ENCODE peak calls at places on chromosomes 6 and 20, in eight cellular contexts. R, F, Z, P, O, C, B and U are unnamed samples. For H3K36me3 and H3K27me3, the result is how much of the 10 kb centered on the place peaks cover.

GRCh38 chr6:115969207-115969929 is 91.3 kb downstream of the FRK start:
- DNase-seq in R (no peak), Z (peak), O (no peak), C (no peak), F (no peak), P (no peak), B (no peak), U (peak)

GRCh38 chr6:114569643-114570042 is 226.8 kb upstream of the HS3ST5 start:
- DNase-seq in B (no peak), O (no peak), Z (no peak), C (no peak), R (no peak), F (no peak), P (no peak), U (no peak)

GRCh38 chr6:71886184-71887005 is at the start of gene RIMS1:
- DNase-seq in R (no peak), F (no peak), B (peak), P (peak), O (no peak), C (no peak), Z (peak), U (peak)

GRCh38 chr6:100663219-100663863 is 198.6 kb upstream of the SIM1 start:
- DNase-seq in C (no peak), F (peak), P (no peak), B (no peak), O (no peak), Z (no peak), R (no peak), U (peak)

GRCh38 chr20:45463113-45463512 is 6.4 kb upstream of the WFDC2 start:
- DNase-seq in B (no peak), O (no peak), P (no peak), C (no peak), R (no peak), Z (no peak), F (no peak), U (no peak)

GRCh38 chr20:43188861-43189613 is 669 bp downstream of the PTPRT start:
- DNase-seq in R (no peak), O (no peak), B (no peak), P (no peak), F (no peak), C (no peak), Z (peak), U (no peak)

GRCh38 chr6:108518714-108519576 is 41.8 kb upstream of the FOXO3 start:
- DNase-seq in R (no peak), P (peak), F (peak), B (no peak), C (no peak), O (no peak), Z (no peak), U (peak)

GRCh38 chr20:2224246-2224645 is 71.6 kb upstream of the TGM3 start:
- DNase-seq in C (no peak), P (no peak), O (no peak), R (no peak), F (no peak), Z (no peak), B (no peak), U (no peak)

GRCh38 chr6:107652526-107653182 is 162.7 kb downstream of the SOBP start:
- DNase-seq in F (peak), P (peak), Z (no peak), R (no peak), C (no peak), B (no peak), O (no peak), U (no peak)

GRCh38 chr6:143215363-143215762 is 154.7 kb downstream of the AIG1 start:
- DNase-seq in R (no peak), P (no peak), O (no peak), F (no peak), B (no peak), Z (no peak), C (no peak), U (no peak)

GRCh38 chr6:50816115-50816675 is 2.5 kb upstream of the TFAP2B start:
- DNase-seq in C (peak), B (peak), Z (peak), P (peak), F (peak), O (no peak), R (peak), U (peak)

GRCh38 chr6:136920216-136920857 is 1.8 kb upstream of the SLC35D3 start:
- DNase-seq in C (no peak), F (no peak), Z (no peak), P (no peak), B (no peak), R (no peak), O (no peak), U (no peak)

GRCh38 chr6:133083248-133083967 is 157.7 kb upstream of the EYA4 start:
- DNase-seq in F (no peak), O (no peak), P (peak), Z (no peak), B (no peak), R (no peak), C (no peak), U (no peak)

GRCh38 chr6:31791324-31792089 is 4.0 kb downstream of the VARS1 start:
- DNase-seq in P (no peak), B (no peak), O (no peak), R (no peak), Z (peak), F (no peak), C (no peak), U (peak)

GRCh38 chr6:45801471-45802289 is 214.0 kb downstream of the CLIC5 start:
- DNase-seq in R (no peak), F (no peak), B (no peak), O (no peak), P (no peak), Z (no peak), C (no peak), U (no peak)

GRCh38 chr6:33433560-33434191 is 13.8 kb downstream of the SYNGAP1 start:
- DNase-seq in O (no peak), F (no peak), B (no peak), R (no peak), C (no peak), P (no peak), Z (no peak), U (no peak)

GRCh38 chr6:107712523-107713213 is 111.4 kb downstream of the SCML4 start:
- DNase-seq in F (peak), C (no peak), Z (no peak), R (no peak), P (peak), B (no peak), O (no peak), U (peak)

GRCh38 chr6:114055758-114056157 is 84.8 kb upstream of the HDAC2 start:
- DNase-seq in R (no peak), Z (no peak), P (no peak), B (no peak), F (no peak), O (no peak), C (no peak), U (no peak)

GRCh38 chr20:5919634-5920544 is 30.4 kb downstream of the TRMT6 start:
- DNase-seq in F (peak), Z (no peak), R (no peak), B (no peak), P (no peak), C (no peak), O (no peak), U (peak)

GRCh38 chr6:7821426-7821825 is 89.2 kb downstream of the TXNDC5 start:
- DNase-seq in R (no peak), Z (no peak), B (no peak), O (no peak), F (no peak), C (peak), P (no peak), U (peak)

GRCh38 chr6:45305546-45305945 is 22.6 kb upstream of the RUNX2 start:
- DNase-seq in F (peak), R (no peak), P (no peak), Z (no peak), C (no peak), B (no peak), O (no peak), U (no peak)

GRCh38 chr6:16793828-16794412 is 32.7 kb upstream of the ATXN1 start:
- DNase-seq in R (no peak), P (no peak), B (no peak), O (no peak), C (no peak), F (no peak), Z (no peak), U (no peak)
- TF ChIP-seq CTCF in R (peak), P (no peak), B (no peak), O (no peak), C (no peak), F (no peak), Z (no peak), U (no peak)

GRCh38 chr6:37367557-37367956 is 13.8 kb downstream of the RNF8 start:
- DNase-seq in F (no peak), C (no peak), Z (no peak), O (no peak), B (no peak), P (no peak), R (no peak), U (no peak)
- H3K36me3 ChIP-seq in F (under half), C (under half), Z (half or more), O (half or more), B (under half), P (under half), R (under half), U (under half)

GRCh38 chr20:17531537-17532025 is 402 bp upstream of the BFSP1 start:
- DNase-seq in F (no peak), O (no peak), Z (no peak), P (no peak), C (no peak), R (no peak), B (no peak), U (no peak)
- H3K27me3 ChIP-seq in F (under half), O (under half), Z (under half), P (under half), C (under half), R (under half), B (under half), U (under half)

DNA sequence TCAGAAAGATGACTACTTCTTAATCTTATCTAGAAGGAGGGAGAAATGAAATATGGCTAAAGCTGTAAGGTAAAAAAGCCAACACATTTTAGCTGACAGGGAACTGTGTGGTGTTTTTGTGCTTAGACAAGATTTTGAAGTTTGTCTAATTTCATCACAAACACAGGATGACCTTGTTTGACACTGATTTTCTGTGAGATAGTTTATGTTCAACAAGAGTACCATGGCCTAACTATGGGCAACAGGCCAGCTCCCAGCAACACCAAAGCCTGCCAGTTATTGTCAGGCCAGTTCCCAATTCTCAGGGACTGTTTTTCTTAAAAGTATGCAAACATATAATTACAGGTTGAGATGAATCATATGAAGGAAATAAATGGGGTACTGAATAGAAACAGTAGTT is 5.5 kb upstream of the ABCF1 start:
- DNase-seq in O (no peak), Z (no peak), P (no peak), F (no peak), C (no peak), B (no peak), R (no peak), U (no peak)
- TF ChIP-seq CTCF in O (no peak), Z (no peak), P (no peak), F (no peak), C (no peak), B (no peak), R (no peak), U (no peak)

GRCh38 chr20:1150218-1150617 is 31.8 kb downstream of the PSMF1 start:
- DNase-seq in R (no peak), O (no peak), B (no peak), C (no peak), F (peak), Z (no peak), P (no peak), U (no peak)
- H3K36me3 ChIP-seq in R (under half), O (half or more), B (half or more), C (under half), F (under half), Z (under half), P (under half), U (under half)

DNA sequence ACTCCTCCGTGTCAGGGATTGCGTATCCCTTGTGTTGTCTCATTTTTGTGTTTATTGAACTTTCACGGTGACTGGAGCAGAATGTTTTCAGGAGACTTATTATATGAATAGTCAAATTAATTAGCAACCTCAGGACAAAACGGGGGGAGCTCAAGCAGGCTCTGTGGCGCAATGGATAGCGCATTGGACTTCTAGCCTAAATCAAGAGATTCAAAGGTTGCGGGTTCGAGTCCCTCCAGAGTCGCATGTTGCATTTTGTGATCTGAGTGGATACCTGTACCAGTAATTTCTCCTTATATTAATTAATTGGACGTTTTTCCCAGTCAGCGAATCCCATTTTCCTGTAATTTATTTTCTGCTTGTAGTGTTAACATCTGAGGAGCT is 89.1 kb upstream of the ZNF184 start:
- DNase-seq in R (no peak), C (no peak), B (no peak), F (peak), Z (no peak), P (no peak), O (no peak), U (peak)
- H3K27me3 ChIP-seq in R (under half), C (half or more), B (half or more), F (under half), Z (half or more), P (under half), O (under half), U (under half)

GRCh38 chr6:25435397-25435985 is 156.3 kb downstream of the CARMIL1 start:
- DNase-seq in R (no peak), B (no peak), Z (no peak), P (no peak), F (no peak), C (no peak), O (no peak), U (no peak)
- TF ChIP-seq CTCF in R (no peak), B (no peak), Z (no peak), P (no peak), F (no peak), C (no peak), O (no peak), U (no peak)

GRCh38 chr20:51598581-51598980 is 56.1 kb upstream of the NFATC2 start:
- DNase-seq in P (no peak), R (no peak), B (no peak), Z (no peak), O (no peak), F (no peak), C (no peak), U (no peak)

GRCh38 chr20:51597389-51598231 is 55.1 kb upstream of the NFATC2 start:
- DNase-seq in F (no peak), P (no peak), C (no peak), B (no peak), Z (no peak), R (no peak), O (no peak), U (no peak)

GRCh38 chr20:51602131-51602530 is 59.6 kb upstream of the NFATC2 start:
- DNase-seq in F (no peak), C (no peak), R (no peak), P (no peak), O (no peak), Z (no peak), B (no peak), U (no peak)

GRCh38 chr20:51600016-51600420 is 57.5 kb upstream of the NFATC2 start:
- DNase-seq in O (no peak), Z (no peak), F (no peak), P (no peak), C (no peak), B (no peak), R (no peak), U (no peak)

GRCh38 chr20:51600950-51601349 is 58.4 kb upstream of the NFATC2 start:
- DNase-seq in R (no peak), F (no peak), C (no peak), O (no peak), B (no peak), P (no peak), Z (no peak), U (no peak)
- H3K36me3 ChIP-seq in R (under half), F (under half), C (under half), O (half or more), B (half or more), P (under half), Z (under half), U (under half)

GRCh38 chr6:39523987-39524386 is 201.2 kb downstream of the KIF6 start:
- DNase-seq in F (no peak), Z (no peak), C (no peak), B (no peak), O (no peak), P (no peak), R (no peak), U (no peak)
- H3K27me3 ChIP-seq in F (under half), Z (under half), C (under half), B (under half), O (under half), P (under half), R (under half), U (under half)